ENCODE peak calls at places on chromosomes 5 and 9, in four cellular contexts. G is HL-60, B is HFF-Myc, Z is mucosa of descending colon. K is an unnamed sample.

GRCh38 chr9:35905912-35906679 is at the start of gene HRCT1:
- DNase-seq in B (peak; percentile 87), G (no peak), Z (peak; percentile 96), K (peak; percentile 81)

GRCh38 chr9:123473226-123473625 is 117.2 kb downstream of the CRB2 start:
- DNase-seq in Z (no peak), G (no peak), B (peak; percentile 52), K (no peak)

GRCh38 chr5:31397926-31398557 is 133.9 kb downstream of the DROSHA start:
- DNase-seq in G (no peak), B (no peak), Z (no peak), K (no peak)

GRCh38 chr9:28961625-28962024 is 1388.3 kb upstream of the C9orf72 start:
- DNase-seq in G (no peak), B (no peak), Z (no peak), K (no peak)

GRCh38 chr5:168528521-168529360 is at the start of gene FBLL1:
- DNase-seq in B (peak; percentile 15), G (peak; percentile 28), Z (peak; percentile 14), K (no peak)

GRCh38 chr9:129806126-129806525 is 3.1 kb downstream of the TOR1B start:
- DNase-seq in B (no peak), G (peak; percentile 47), Z (no peak), K (no peak)

GRCh38 chr9:37362430-37362829 is 60.1 kb upstream of the GRHPR start:
- DNase-seq in Z (no peak), G (no peak), B (no peak), K (no peak)

GRCh38 chr5:14190194-14191164 is 47.3 kb downstream of the TRIO start:
- DNase-seq in B (peak; percentile 89), G (no peak), Z (no peak), K (peak; percentile 80)

GRCh38 chr5:120463991-120464626 is at the start of gene PRR16:
- DNase-seq in B (no peak), G (no peak), Z (peak; percentile 20), K (no peak)

GRCh38 chr5:122129332-122129731 is at the start of gene ZNF474:
- DNase-seq in G (no peak), B (peak; percentile 94), Z (peak; percentile 29), K (peak; percentile 94)

GRCh38 chr5:178249191-178249989 is 16.8 kb upstream of the PHYKPL start:
- DNase-seq in B (no peak), Z (no peak), G (no peak), K (peak; percentile 19)

GRCh38 chr5:118832974-118833373 is 155.4 kb downstream of the DTWD2 start:
- DNase-seq in B (no peak), Z (no peak), G (no peak), K (no peak)

GRCh38 chr9:75265525-75265972 is 177.2 kb downstream of the OSTF1 start:
- DNase-seq in Z (peak; percentile 81), B (peak; percentile 17), G (peak; percentile 4), K (no peak)

GRCh38 chr9:80449513-80449912 is 877.7 kb downstream of the TLE4 start:
- DNase-seq in G (no peak), Z (no peak), B (no peak), K (no peak)

GRCh38 chr9:108889649-108890067 is 27.6 kb downstream of the ACTL7A start:
- DNase-seq in G (no peak), B (no peak), Z (no peak), K (no peak)

GRCh38 chr9:85527331-85528015 is 214.3 kb downstream of the AGTPBP1 start:
- DNase-seq in Z (no peak), G (no peak), B (no peak), K (no peak)

GRCh38 chr9:21616082-21616778 is 134.1 kb upstream of the IFNE start:
- DNase-seq in Z (no peak), G (no peak), B (peak; percentile 31), K (peak; percentile 47)

GRCh38 chr9:16671591-16672137 is 198.8 kb downstream of the BNC2 start:
- DNase-seq in G (no peak), B (no peak), Z (no peak), K (no peak)

GRCh38 chr5:132207783-132208182 is 19.9 kb downstream of the P4HA2 start:
- DNase-seq in Z (no peak), B (no peak), G (no peak), K (no peak)

GRCh38 chr5:53381-54174 is 38.4 kb upstream of the PLEKHG4B start:
- DNase-seq in G (no peak), B (no peak), Z (no peak), K (no peak)

GRCh38 chr5:3835817-3836216 is 240.2 kb downstream of the IRX1 start:
- DNase-seq in B (no peak), G (no peak), Z (no peak), K (no peak)

GRCh38 chr5:147388171-147388977 is 121.5 kb downstream of the DPYSL3 start:
- DNase-seq in G (no peak), B (no peak), Z (no peak), K (no peak)

GRCh38 chr9:98532147-98532546 is 176.6 kb downstream of the GABBR2 start:
- DNase-seq in Z (no peak), B (no peak), G (no peak), K (no peak)

GRCh38 chr9:111924281-111924680 is 27.7 kb downstream of the UGCG start:
- DNase-seq in B (no peak), G (no peak), Z (no peak), K (no peak)

GRCh38 chr9:137037483-137037882 is 5.6 kb upstream of the FUT7 start:
- DNase-seq in Z (no peak), B (no peak), G (no peak), K (no peak)

GRCh38 chr5:891837-892389 is 688 bp downstream of the BRD9 start:
- DNase-seq in Z (peak; percentile 23), B (no peak), G (peak; percentile 11), K (no peak)

GRCh38 chr5:83011990-83012389 is 65.2 kb downstream of the TMEM167A start:
- DNase-seq in Z (no peak), G (no peak), B (no peak), K (no peak)

GRCh38 chr5:115309751-115310370 is 13.4 kb upstream of the CCDC112 start:
- DNase-seq in B (no peak), G (no peak), Z (no peak), K (peak; percentile 12)

GRCh38 chr5:139251695-139252288 is 41.7 kb upstream of the MATR3 start:
- DNase-seq in B (no peak), Z (no peak), G (no peak), K (no peak)

GRCh38 chr9:126844085-126844484 is 16.4 kb upstream of the ZBTB34 start:
- DNase-seq in Z (no peak), B (peak; percentile 79), G (no peak), K (no peak)

DNA sequence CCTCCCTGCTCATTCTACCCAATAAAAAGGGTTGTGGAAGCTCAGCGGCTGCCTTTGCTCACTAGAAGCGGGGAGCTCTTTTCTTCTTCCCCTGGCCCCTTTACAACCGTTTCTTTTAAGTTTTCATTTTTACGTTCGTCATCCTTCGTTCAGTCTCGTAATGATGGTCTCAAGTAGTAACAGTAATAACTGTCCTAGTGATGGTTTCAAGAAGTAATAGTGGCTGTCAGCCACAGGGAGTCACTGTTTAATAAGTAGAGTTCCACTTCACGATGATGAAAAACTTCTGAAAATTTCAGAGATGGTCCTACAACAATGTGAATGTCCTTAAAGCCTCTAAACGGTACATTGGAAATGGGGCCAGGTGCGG is 6.2 kb downstream of the UGT3A2 start:
- DNase-seq in B (no peak), G (no peak), Z (no peak), K (no peak)
- TF ChIP-seq CTCF in B (peak; percentile 32), G (no peak), Z (no peak), K (peak; percentile 40)

GRCh38 chr5:93594591-93595419 is 11.8 kb downstream of the NR2F1 start:
- DNase-seq in G (no peak), B (no peak), Z (no peak), K (no peak)
- TF ChIP-seq CTCF in G (no peak), B (no peak), Z (no peak), K (no peak)

GRCh38 chr9:7363777-7364477 is 435.7 kb downstream of the DMAC1 start:
- DNase-seq in Z (no peak), G (no peak), B (no peak), K (no peak)

GRCh38 chr9:7360513-7360912 is 439.1 kb downstream of the DMAC1 start:
- DNase-seq in B (no peak), G (no peak), Z (no peak), K (no peak)

GRCh38 chr9:7354704-7355103 is 444.9 kb downstream of the DMAC1 start:
- DNase-seq in G (no peak), Z (no peak), B (no peak), K (no peak)

DNA sequence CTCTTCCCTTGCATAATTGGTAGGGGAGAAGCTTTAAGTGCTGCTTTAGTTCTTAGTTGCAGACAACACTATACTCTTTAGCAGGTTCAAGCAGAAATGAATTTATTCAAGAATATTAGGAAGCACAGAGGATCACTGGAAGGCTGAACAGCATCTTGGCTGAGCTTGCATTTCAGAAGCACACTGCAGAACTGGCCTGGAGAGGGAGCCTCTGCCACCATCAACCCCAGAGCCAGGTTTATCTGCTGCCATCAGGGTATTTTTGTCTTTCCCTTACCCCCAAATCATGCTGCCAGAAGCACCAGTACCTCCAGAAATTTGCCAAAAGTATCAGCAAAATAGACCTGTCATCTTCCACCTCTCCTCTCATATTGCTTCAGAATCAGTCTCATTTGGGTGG is 440.7 kb downstream of the DMAC1 start:
- DNase-seq in G (no peak), Z (no peak), B (no peak), K (no peak)
- TF ChIP-seq CTCF in G (no peak), Z (no peak), B (peak; percentile 39), K (peak; percentile 11)

GRCh38 chr5:124176692-124177091 is 569.7 kb downstream of the ZNF608 start:
- DNase-seq in Z (peak; percentile 24), G (no peak), B (no peak), K (no peak)
- TF ChIP-seq CTCF in Z (no peak), G (no peak), B (no peak), K (peak; percentile 2)

DNA sequence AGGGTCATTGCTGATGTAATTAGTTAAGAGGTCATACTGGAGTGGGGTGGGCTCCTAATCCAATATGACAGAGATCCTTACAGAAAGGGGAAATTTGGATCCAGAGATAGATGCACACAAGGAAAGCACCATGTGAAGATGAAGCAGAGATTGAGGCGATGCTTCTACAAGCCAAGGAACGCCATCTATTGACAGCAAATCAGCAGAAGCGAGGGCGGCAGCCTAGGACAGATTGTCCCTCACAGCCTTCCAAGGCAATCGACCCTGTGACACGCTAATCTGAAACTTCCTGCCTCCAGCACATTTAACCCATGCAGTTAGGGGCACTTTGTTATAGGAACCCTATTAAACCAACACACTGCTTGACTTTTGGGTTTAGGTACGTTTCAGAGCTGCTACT is 285.1 kb upstream of the DAP start:
- DNase-seq in B (no peak), Z (no peak), G (no peak), K (no peak)
- TF ChIP-seq CTCF in B (no peak), Z (no peak), G (peak; percentile 14), K (peak; percentile 43)

GRCh38 chr5:92838253-92838652 is 742.8 kb downstream of the NR2F1-AS1 start:
- DNase-seq in G (no peak), B (no peak), Z (peak; percentile 2), K (no peak)
- TF ChIP-seq CTCF in G (no peak), B (no peak), Z (no peak), K (no peak)

GRCh38 chr9:87883274-87883673 is 597 bp downstream of the SPATA31E1 start:
- DNase-seq in Z (no peak), B (no peak), G (no peak), K (no peak)

GRCh38 chr9:87885484-87886189 is 3.0 kb downstream of the SPATA31E1 start:
- DNase-seq in G (no peak), Z (no peak), B (no peak), K (no peak)

GRCh38 chr9:87882627-87883026 is at the start of gene SPATA31E1:
- DNase-seq in G (no peak), Z (no peak), B (no peak), K (no peak)

GRCh38 chr9:87884578-87885459 is 2.1 kb downstream of the SPATA31E1 start:
- DNase-seq in B (no peak), G (no peak), Z (no peak), K (no peak)

GRCh38 chr9:87883990-87884389 is 1.3 kb downstream of the SPATA31E1 start:
- DNase-seq in Z (no peak), G (no peak), B (no peak), K (no peak)
- TF ChIP-seq CTCF in Z (no peak), G (no peak), B (peak; percentile 42), K (no peak)

K was measured in AG09319.